ENCODE peak calls at places on chromosomes 1 and 21, in four cellular contexts. C is body of pancreas, R is left ventricle myocardium inferior, P is tibial nerve. W is an unnamed sample.

GRCh38 chr1:172486805-172487454 is 43.1 kb upstream of the PIGC start:
- DNase-seq in C (no peak), P (no peak), R (no peak), W (no peak)

GRCh38 chr21:43585924-43586411 is 73.3 kb downstream of the HSF2BP start:
- DNase-seq in C (peak; percentile 72), P (peak; percentile 48), R (no peak), W (no peak)

GRCh38 chr1:114780344-114781226 is at the start of gene SIKE1:
- DNase-seq in P (peak; percentile 71), C (peak; percentile 98), R (peak; percentile 90), W (peak; percentile 91)

GRCh38 chr1:9438431-9439073 is 100.7 kb upstream of the SLC25A33 start:
- DNase-seq in R (peak; percentile 37), P (peak; percentile 62), C (peak; percentile 83), W (no peak)

GRCh38 chr1:205444931-205445652 is 10.8 kb downstream of the BLACAT1 start:
- DNase-seq in R (no peak), P (no peak), C (no peak), W (peak; percentile 91)

GRCh38 chr21:16239659-16240265 is 510.0 kb downstream of the USP25 start:
- DNase-seq in P (no peak), C (no peak), R (no peak), W (no peak)

GRCh38 chr1:89974701-89975470 is 20.0 kb upstream of the ZNF326 start:
- DNase-seq in R (no peak), C (no peak), P (no peak), W (no peak)

GRCh38 chr1:61171346-61171745 is 89.0 kb downstream of the NFIA start:
- DNase-seq in C (no peak), P (no peak), R (no peak), W (no peak)

GRCh38 chr1:15328785-15329480 is 80.8 kb upstream of the EFHD2 start:
- DNase-seq in P (no peak), R (peak; percentile 79), C (peak; percentile 90), W (peak; percentile 59)

GRCh38 chr1:90386899-90387334 is 330.2 kb downstream of the BARHL2 start:
- DNase-seq in P (no peak), C (no peak), R (no peak), W (no peak)

GRCh38 chr1:38740543-38740942 is 119.0 kb downstream of the RRAGC start:
- DNase-seq in C (no peak), R (no peak), P (no peak), W (no peak)

GRCh38 chr1:240111558-240111957 is 19.9 kb downstream of the FMN2 start:
- DNase-seq in R (no peak), P (no peak), C (no peak), W (no peak)

DNA sequence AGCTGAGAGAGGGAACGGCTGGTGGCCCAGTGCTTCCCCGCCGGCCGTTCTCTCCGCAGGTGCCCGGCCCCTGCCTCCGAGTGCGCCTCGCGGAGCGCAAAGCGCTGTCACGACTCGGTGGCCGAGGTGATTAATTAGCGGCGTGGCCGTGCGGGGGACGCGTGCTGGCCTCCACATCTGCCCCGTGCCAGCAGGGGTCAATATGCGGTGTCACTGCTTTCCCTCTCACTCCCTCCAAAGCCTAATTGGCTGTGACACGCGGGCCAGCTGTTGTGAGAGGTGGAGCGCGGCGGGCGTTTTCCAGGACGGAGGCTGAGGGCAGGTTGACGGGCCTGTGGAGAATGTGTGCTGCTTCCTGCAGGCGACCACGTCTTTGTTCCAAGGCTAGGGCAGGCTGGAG is 239.0 kb downstream of the LMX1A start:
- DNase-seq in C (peak; percentile 8), P (no peak), R (no peak), W (no peak)
- H3K4me3 ChIP-seq in C (no peak overlapping the region), P (no peak overlapping the region), R (no peak overlapping the region), W (no peak overlapping the region)

GRCh38 chr1:161864577-161864976 is 98.5 kb downstream of the ATF6 start:
- DNase-seq in C (no peak), R (no peak), P (no peak), W (no peak)
- TF ChIP-seq CTCF in C (no peak), R (peak; percentile 52), P (peak; percentile 57), W (peak; percentile 53)

DNA sequence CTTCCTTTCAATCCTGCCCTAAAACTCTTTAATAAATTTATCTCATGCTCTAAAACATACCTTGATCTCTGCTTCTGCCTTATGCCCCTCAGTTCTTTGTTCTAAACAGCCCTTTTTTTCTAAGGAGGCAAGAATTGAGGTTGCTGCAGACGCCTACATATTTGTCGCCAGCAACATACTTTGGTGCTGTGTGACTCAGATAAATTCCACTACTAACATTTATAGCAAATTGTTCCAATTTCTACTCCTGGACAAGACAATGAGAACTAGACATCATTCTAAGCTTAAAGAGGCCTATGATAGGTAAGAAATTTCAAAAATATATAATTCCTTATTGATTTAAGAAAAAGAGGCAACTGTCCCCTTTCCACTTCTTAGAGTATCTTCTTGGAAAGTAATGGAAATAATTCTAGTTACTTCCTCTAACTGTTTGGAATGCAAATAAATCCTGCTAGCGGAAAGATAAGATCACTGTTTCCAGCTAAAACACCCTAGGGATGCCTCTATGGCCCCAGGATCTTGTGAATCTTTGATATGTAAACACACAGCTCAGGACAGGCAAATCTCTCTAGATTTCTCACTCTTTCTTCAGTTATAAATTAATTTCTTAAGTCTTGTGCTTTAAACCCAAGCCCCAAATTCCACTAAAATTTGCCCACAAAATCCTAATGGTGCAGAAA is 869.1 kb downstream of the KCNT2 start:
- DNase-seq in R (no peak), C (no peak), P (no peak), W (no peak)
- H3K27ac ChIP-seq in R (no peak overlapping the region), C (no peak overlapping the region), P (no peak overlapping the region), W (no peak overlapping the region)

DNA sequence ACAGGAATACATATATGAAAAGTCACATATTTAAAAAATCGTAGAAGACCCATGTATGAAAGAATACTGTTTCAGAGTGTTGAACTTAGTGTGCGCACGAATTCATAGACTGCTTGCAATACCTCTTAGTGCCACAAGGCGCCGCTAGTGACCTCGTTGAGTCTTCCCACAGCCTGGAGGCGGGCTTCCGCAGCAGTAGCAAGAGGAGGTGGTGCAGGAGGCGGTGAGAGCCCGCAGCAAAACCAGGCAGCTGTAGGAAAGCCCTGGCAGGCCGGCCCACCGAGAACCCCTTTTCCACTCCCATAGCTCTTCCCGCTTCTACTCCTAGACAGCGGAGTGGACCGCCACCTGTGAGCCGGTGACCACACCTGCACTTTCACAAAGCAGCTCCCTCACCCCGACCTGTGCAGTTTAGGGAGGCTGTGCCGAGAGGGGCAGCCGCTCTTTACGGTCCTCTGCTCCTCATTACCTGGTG is 23.5 kb downstream of the MTARC1 start:
- DNase-seq in R (peak; percentile 79), C (peak; percentile 89), P (peak; percentile 73), W (no peak)
- H3K4me3 ChIP-seq in R (peak overlapping the region; percentile 53), C (no peak overlapping the region), P (peak overlapping the region; percentile 9), W (no peak overlapping the region)

GRCh38 chr1:5164155-5164554 is 509.7 kb downstream of the AJAP1 start:
- DNase-seq in P (no peak), C (no peak), R (no peak), W (no peak)
- TF ChIP-seq CTCF in P (no peak), C (no peak), R (no peak), W (no peak)

GRCh38 chr1:235307158-235308124 is 20.5 kb downstream of the ARID4B start:
- DNase-seq in C (no peak), P (no peak), R (no peak), W (no peak)
- H3K27ac ChIP-seq in C (no peak overlapping the region), P (peak overlapping the region; percentile 0), R (no peak overlapping the region), W (no peak overlapping the region)

GRCh38 chr1:234605983-234606730 is 3.8 kb downstream of the IRF2BP2 start:
- DNase-seq in P (no peak), R (peak; percentile 46), C (peak; percentile 80), W (no peak)

GRCh38 chr1:234607091-234608025 is 2.6 kb downstream of the IRF2BP2 start:
- DNase-seq in C (peak; percentile 56), P (no peak), R (peak; percentile 33), W (no peak)

GRCh38 chr1:234608026-234608719 is 1.8 kb downstream of the IRF2BP2 start:
- DNase-seq in C (peak; percentile 85), P (peak; percentile 60), R (peak; percentile 71), W (peak; percentile 84)

GRCh38 chr1:234605493-234605982 is 4.4 kb downstream of the IRF2BP2 start:
- DNase-seq in C (no peak), P (no peak), R (no peak), W (no peak)

DNA sequence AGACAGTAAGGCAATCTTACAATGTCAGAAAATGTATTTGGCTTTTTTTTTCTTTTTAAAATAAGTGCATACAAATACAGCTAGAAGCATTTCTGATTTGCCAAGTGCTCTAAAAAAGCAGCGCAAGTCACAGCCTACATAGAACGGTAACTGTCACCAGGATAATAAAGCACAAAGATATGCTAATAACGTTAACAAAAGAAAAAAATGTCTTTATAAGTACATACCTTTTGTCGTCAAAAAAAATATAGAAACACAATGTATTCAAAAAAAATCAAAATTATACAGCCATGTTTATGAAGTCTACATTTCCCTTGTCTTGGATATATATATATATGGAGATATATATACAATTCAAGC is 3.3 kb downstream of the IRF2BP2 start:
- DNase-seq in P (no peak), R (no peak), C (no peak), W (no peak)
- H3K4me3 ChIP-seq in P (peak overlapping the region; percentile 66), R (peak overlapping the region; percentile 87), C (peak overlapping the region; percentile 61), W (peak overlapping the region; percentile 60)